ENCODE peak calls at places on chromosomes 13 and 19, in six cellular contexts. X is GM23338, D is tibial nerve, J is colonic mucosa, C is cardiac fibroblast, A is HFF-Myc. R is an unnamed sample.
A peak's percentile ranks its signal among the peaks of the same experiment; 100 is the strongest.

GRCh38 chr13:36288794-36289391 is 8.7 kb downstream of the CCDC169 start:
- DNase-seq in X (peak; percentile 64), D (no peak), J (no peak), C (no peak), A (no peak), R (no peak)

GRCh38 chr13:38582133-38582532 is 104.7 kb upstream of the FREM2 start:
- DNase-seq in X (peak; percentile 72), D (peak; percentile 56), J (peak; percentile 21), C (peak; percentile 61), A (no peak), R (no peak)

GRCh38 chr19:13906525-13906904 is 514 bp downstream of the CC2D1A start:
- DNase-seq in X (peak; percentile 43), D (no peak), J (peak; percentile 87), C (peak; percentile 9), A (no peak), R (peak; percentile 64)

GRCh38 chr19:3580156-3580955 is 4.9 kb upstream of the GIPC3 start:
- DNase-seq in X (no peak), D (no peak), J (no peak), C (peak; percentile 97), A (peak; percentile 72), R (no peak)

GRCh38 chr19:17512574-17512939 is 1.1 kb downstream of the PGLS start:
- DNase-seq in X (no peak), D (no peak), J (no peak), C (no peak), A (no peak), R (no peak)

GRCh38 chr13:51585234-51585672 is 991 bp downstream of the WDFY2 start:
- DNase-seq in X (no peak), D (peak; percentile 13), J (no peak), C (peak; percentile 44), A (no peak), R (no peak)

GRCh38 chr13:100721885-100722512 is 47.4 kb upstream of the TMTC4 start:
- DNase-seq in X (peak; percentile 80), D (peak; percentile 48), J (peak; percentile 44), C (peak; percentile 67), A (peak; percentile 29), R (no peak)

GRCh38 chr13:114023716-114024602 is 50.1 kb upstream of the C13orf46 start:
- DNase-seq in X (no peak), D (no peak), J (no peak), C (no peak), A (no peak), R (no peak)

GRCh38 chr19:7679017-7679720 is 1.5 kb upstream of the TRAPPC5 start:
- DNase-seq in X (no peak), D (no peak), J (no peak), C (no peak), A (no peak), R (peak; percentile 63)

GRCh38 chr13:22486490-22486889 is 694.3 kb upstream of the SGCG start:
- DNase-seq in X (no peak), D (no peak), J (no peak), C (no peak), A (no peak), R (no peak)

GRCh38 chr13:109243311-109243951 is 543.0 kb downstream of the IRS2 start:
- DNase-seq in X (peak; percentile 6), D (no peak), J (no peak), C (peak; percentile 98), A (peak; percentile 81), R (no peak)

GRCh38 chr19:1794424-1795185 is 17.5 kb downstream of the ATP8B3 start:
- DNase-seq in X (peak; percentile 58), D (no peak), J (no peak), C (no peak), A (no peak), R (no peak)

GRCh38 chr19:13262450-13262849 is 112.2 kb downstream of the IER2 start:
- DNase-seq in X (peak; percentile 59), D (no peak), J (no peak), C (peak; percentile 70), A (peak; percentile 30), R (no peak)

GRCh38 chr13:45149964-45150363 is 29.7 kb downstream of the GTF2F2 start:
- DNase-seq in X (no peak), D (no peak), J (no peak), C (peak; percentile 10), A (no peak), R (no peak)

GRCh38 chr13:106566682-106567420 is 1.1 kb downstream of the ARGLU1 start:
- DNase-seq in X (peak; percentile 75), D (peak; percentile 64), J (peak; percentile 77), C (peak; percentile 67), A (peak; percentile 26), R (peak; percentile 72)

GRCh38 chr19:1082928-1083816 is 12.0 kb downstream of the POLR2E start:
- DNase-seq in X (no peak), D (no peak), J (no peak), C (no peak), A (no peak), R (no peak)

GRCh38 chr19:28498404-28498976 is 714.5 kb downstream of the UQCRFS1 start:
- DNase-seq in X (no peak), D (no peak), J (no peak), C (no peak), A (no peak), R (no peak)

DNA sequence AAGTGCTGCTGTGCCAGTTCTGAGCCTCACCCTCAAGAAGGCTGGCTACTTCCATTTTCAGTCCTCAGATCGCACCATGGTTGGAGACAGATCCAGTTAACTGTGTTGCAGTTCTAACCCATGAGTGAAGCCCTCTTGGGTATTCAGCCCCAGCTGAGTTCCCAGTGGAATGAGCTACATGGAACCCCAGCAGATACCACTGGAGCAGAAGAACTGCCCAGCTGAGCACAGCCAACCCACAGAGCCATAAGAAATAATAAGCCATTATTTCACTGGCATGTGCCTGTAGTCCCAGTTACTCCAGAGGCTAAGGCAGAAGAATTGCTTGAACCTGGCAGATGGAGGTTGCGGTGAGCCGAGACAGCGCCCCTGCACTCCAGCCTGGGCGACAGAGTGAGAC is 59.9 kb downstream of the LATS2 start:
- DNase-seq in X (no peak), D (no peak), J (no peak), C (no peak), A (no peak), R (no peak)
- H3K4me3 ChIP-seq in X (no peak overlapping the region), D (no peak overlapping the region), J (no peak overlapping the region), C (no peak overlapping the region), A (no peak overlapping the region), R (no peak overlapping the region)

DNA sequence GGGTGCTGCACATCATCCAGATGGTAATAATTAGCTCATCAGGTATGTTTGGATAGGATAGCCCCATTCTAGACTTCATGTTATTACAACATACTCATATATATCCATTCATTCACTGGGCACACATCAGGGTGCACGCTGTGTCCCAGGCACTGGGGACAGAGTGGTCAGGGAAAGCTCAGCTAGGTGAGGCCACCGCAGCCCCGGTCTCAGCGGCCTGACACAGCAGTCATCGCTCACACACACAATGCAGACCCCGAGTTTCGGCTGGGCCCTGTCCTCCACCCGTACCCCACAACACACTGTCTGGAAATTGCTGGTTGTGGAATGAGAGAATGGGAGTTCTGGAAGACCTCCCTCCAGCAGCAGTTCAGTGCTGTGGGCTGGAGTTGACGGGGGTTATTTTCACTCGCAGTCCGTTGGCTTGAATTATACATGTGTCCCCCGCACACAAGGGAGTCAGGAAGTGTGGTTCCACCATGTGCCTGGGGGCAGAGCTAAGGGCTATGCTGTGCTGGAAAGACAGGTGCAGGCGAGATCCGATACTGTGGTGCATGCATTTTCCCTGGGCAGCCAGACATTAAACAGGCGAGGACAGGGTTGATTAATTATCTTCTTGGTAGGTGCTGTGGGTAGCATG is 257.6 kb downstream of the TEX29 start:
- DNase-seq in X (no peak), D (no peak), J (no peak), C (no peak), A (no peak), R (no peak)
- H3K4me3 ChIP-seq in X (no peak overlapping the region), D (no peak overlapping the region), J (no peak overlapping the region), C (no peak overlapping the region), A (no peak overlapping the region), R (no peak overlapping the region)

GRCh38 chr19:18868380-18869230 is 27.4 kb downstream of the CERS1 start:
- DNase-seq in X (peak; percentile 78), D (no peak), J (no peak), C (no peak), A (no peak), R (no peak)
- H3K4me3 ChIP-seq in X (peak overlapping the region; percentile 57), D (no peak overlapping the region), J (no peak overlapping the region), C (no peak overlapping the region), A (no peak overlapping the region), R (no peak overlapping the region)

DNA sequence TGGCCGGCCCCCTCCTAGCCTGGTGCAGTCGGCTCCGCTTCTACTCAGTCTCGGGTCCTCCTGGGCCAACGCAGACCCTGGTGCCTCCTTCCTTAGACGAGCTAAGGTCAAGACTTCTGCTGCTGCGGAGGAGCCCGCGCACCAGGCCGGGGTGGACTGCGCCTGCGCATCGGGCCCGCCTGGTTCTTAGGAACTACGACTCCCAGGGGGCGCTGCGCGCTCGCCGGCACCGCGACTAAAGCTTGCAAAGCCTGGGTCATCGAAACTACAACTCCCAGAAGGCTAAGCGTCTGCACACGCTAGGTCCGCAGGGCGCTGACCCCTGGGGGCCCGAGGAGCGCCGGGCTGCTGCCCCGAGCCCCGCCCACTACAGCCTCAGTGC is at the start of gene ZNF835:
- DNase-seq in X (peak; percentile 70), D (peak; percentile 85), J (peak; percentile 89), C (peak; percentile 53), A (no peak), R (peak; percentile 94)
- H3K4me3 ChIP-seq in X (peak within 1 kb of the TSS; percentile 45), D (peak within 1 kb of the TSS; percentile 47), J (peak within 1 kb of the TSS; percentile 36), C (no peak within 1 kb of the TSS), A (no peak within 1 kb of the TSS), R (peak within 1 kb of the TSS; percentile 79)

DNA sequence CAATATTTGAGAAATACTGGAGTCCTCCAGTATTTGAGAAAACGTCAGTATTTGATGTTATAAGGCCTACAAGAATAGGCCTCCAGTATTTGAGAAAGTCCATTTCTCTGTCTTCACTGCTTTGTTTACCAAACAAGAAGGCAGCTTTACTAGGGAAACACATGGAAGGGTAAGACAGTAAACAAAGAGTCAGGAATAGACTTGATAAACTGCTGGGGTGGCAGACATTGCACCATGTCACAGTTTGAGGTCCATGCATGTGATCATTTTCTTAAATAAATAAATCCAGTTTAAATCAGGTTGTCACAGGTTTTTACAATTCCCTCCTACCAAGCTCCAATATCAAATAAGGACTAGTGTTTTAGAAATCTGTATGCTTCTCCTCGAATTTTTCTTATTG is 1431.0 kb upstream of the SPRY2 start:
- DNase-seq in X (no peak), D (no peak), J (no peak), C (no peak), A (no peak), R (no peak)
- H3K4me3 ChIP-seq in X (no peak overlapping the region), D (no peak overlapping the region), J (no peak overlapping the region), C (no peak overlapping the region), A (no peak overlapping the region), R (no peak overlapping the region)

DNA sequence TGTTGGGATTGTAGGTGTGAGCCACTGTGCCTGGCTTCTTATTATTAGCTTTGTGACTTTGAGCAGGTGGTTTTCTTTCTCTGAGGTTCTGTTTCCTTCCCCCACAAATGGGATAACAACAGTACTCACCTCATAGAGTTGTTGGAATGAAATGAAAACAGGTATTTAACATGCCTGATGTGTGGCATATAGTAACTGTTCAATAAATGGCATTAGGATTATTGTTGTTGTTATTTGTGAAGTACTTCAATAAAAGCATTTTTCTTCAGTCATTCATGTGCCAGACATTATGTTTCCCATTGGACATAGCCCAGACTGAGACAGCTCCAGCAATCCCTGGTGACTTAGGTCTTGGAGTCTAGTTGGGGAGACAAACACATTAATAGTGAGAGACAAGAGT is 1.5 kb downstream of the MEGF8 start:
- DNase-seq in X (no peak), D (no peak), J (no peak), C (no peak), A (no peak), R (no peak)
- H3K4me3 ChIP-seq in X (peak overlapping the region; percentile 93), D (no peak overlapping the region), J (no peak overlapping the region), C (no peak overlapping the region), A (peak overlapping the region; percentile 88), R (no peak overlapping the region)

GRCh38 chr19:48720613-48721296 is 1.2 kb upstream of the MAMSTR start:
- DNase-seq in X (peak; percentile 100), D (peak; percentile 99), J (peak; percentile 99), C (peak; percentile 100), A (peak; percentile 97), R (peak; percentile 99)
- H3K4me3 ChIP-seq in X (peak overlapping the region; percentile 58), D (peak overlapping the region; percentile 36), J (peak overlapping the region; percentile 42), C (peak overlapping the region; percentile 69), A (peak overlapping the region; percentile 56), R (peak overlapping the region; percentile 61)

R was measured in lower lobe of right lung.